ENCODE peak calls at places on chromosomes 16 and 17, in ten cellular contexts. K, B, Z, O, L, P, H, J, V and E are unnamed samples.

GRCh38 chr17:8875416-8875815 is 7.9 kb upstream of the PIK3R6 start:
- DNase-seq in Z (no peak), K (no peak), P (peak), J (peak), H (no peak), L (no peak), V (no peak), B (no peak), O (no peak), E (no peak)

GRCh38 chr17:6163632-6164319 is 93.6 kb downstream of the WSCD1 start:
- DNase-seq in K (no peak), L (peak), J (peak), B (no peak), H (no peak), Z (peak), P (peak), O (no peak), V (no peak), E (no peak)

GRCh38 chr17:48153711-48154642 is 46.4 kb downstream of the SNX11 start:
- DNase-seq in L (no peak), O (peak), H (no peak), P (peak), J (peak), V (no peak), Z (peak), B (peak), K (no peak), E (peak)

GRCh38 chr16:24178496-24178895 is 77.6 kb upstream of the CACNG3 start:
- DNase-seq in B (no peak), L (no peak), V (no peak), K (no peak), Z (peak), O (peak), H (no peak), J (peak), P (peak), E (no peak)

GRCh38 chr17:77330602-77331081 is 189.9 kb downstream of the SEC14L1 start:
- DNase-seq in K (no peak), P (peak), V (peak), Z (no peak), O (no peak), L (no peak), B (no peak), H (peak), J (no peak), E (peak)

GRCh38 chr17:78706271-78706915 is 75.7 kb downstream of the CYTH1 start:
- DNase-seq in P (peak), V (no peak), Z (no peak), J (no peak), L (no peak), K (peak), B (peak), H (no peak), O (peak), E (peak)

GRCh38 chr17:55852734-55853133 is 101.9 kb downstream of the PCTP start:
- DNase-seq in J (no peak), P (no peak), O (peak), Z (no peak), B (no peak), L (no peak), V (no peak), H (no peak), K (no peak), E (no peak)

GRCh38 chr16:73192227-73192894 is 144.4 kb upstream of the ZFHX3 start:
- DNase-seq in P (no peak), Z (no peak), O (no peak), H (no peak), K (no peak), L (peak), J (no peak), V (no peak), B (no peak), E (no peak)

GRCh38 chr17:53166736-53167135 is 656.0 kb upstream of the KIF2B start:
- DNase-seq in L (no peak), Z (no peak), V (no peak), B (no peak), H (no peak), P (no peak), O (no peak), K (no peak), J (no peak), E (no peak)

GRCh38 chr17:39949028-39949427 is 13.8 kb upstream of the GSDMA start:
- DNase-seq in P (no peak), V (no peak), J (no peak), Z (no peak), L (no peak), K (no peak), O (no peak), H (no peak), B (no peak), E (no peak)

GRCh38 chr16:8388684-8389083 is 201.6 kb downstream of the TMEM114 start:
- DNase-seq in L (no peak), Z (no peak), J (no peak), H (no peak), B (no peak), P (no peak), K (no peak), V (no peak), O (no peak), E (no peak)

GRCh38 chr17:81386141-81386645 is 9.1 kb upstream of the BAHCC1 start:
- DNase-seq in O (no peak), Z (no peak), H (no peak), K (no peak), L (no peak), B (no peak), V (no peak), J (peak), P (no peak), E (no peak)

GRCh38 chr16:83940630-83941378 is 12.2 kb upstream of the OSGIN1 start:
- DNase-seq in B (no peak), O (no peak), V (no peak), K (no peak), J (peak), H (no peak), P (peak), Z (no peak), L (no peak), E (no peak)

GRCh38 chr16:25996052-25996451 is 304.3 kb downstream of the HS3ST4 start:
- DNase-seq in Z (no peak), V (no peak), O (no peak), K (no peak), H (no peak), P (no peak), B (no peak), L (no peak), J (no peak), E (no peak)

GRCh38 chr17:73783382-73783766 is 139.1 kb upstream of the SDK2 start:
- DNase-seq in H (no peak), B (no peak), J (no peak), K (no peak), O (no peak), V (no peak), P (no peak), Z (no peak), L (no peak), E (no peak)

GRCh38 chr16:49048557-49048956 is 233.1 kb downstream of the CBLN1 start:
- DNase-seq in K (no peak), V (peak), B (no peak), J (no peak), P (no peak), L (no peak), O (no peak), H (no peak), Z (no peak), E (no peak)

GRCh38 chr16:11208916-11209665 is 46.9 kb downstream of the SOCS1 start:
- DNase-seq in L (no peak), Z (no peak), K (no peak), H (no peak), J (no peak), V (no peak), P (no peak), B (no peak), O (peak), E (no peak)

GRCh38 chr17:57421393-57421717 is 165.0 kb downstream of the MSI2 start:
- DNase-seq in V (no peak), H (no peak), O (no peak), K (no peak), J (no peak), L (no peak), Z (no peak), P (no peak), B (no peak), E (no peak)

GRCh38 chr17:49003557-49004511 is 6.6 kb downstream of the IGF2BP1 start:
- DNase-seq in H (no peak), P (peak), K (no peak), J (peak), L (no peak), O (no peak), B (no peak), Z (peak), V (no peak), E (no peak)

GRCh38 chr17:1908699-1909309 is 79.0 kb downstream of the RPA1 start:
- DNase-seq in H (peak), J (peak), K (peak), O (peak), P (peak), V (peak), B (peak), L (peak), Z (peak), E (peak)

GRCh38 chr17:48026503-48027321 is 10.9 kb downstream of the COPZ2 start:
- DNase-seq in J (peak), K (peak), H (peak), L (peak), P (peak), O (peak), B (peak), Z (peak), V (peak), E (peak)

GRCh38 chr17:50067996-50068395 is 12.1 kb downstream of the ITGA3 start:
- DNase-seq in H (no peak), B (no peak), J (no peak), O (no peak), V (no peak), Z (no peak), K (no peak), L (no peak), P (peak), E (no peak)

GRCh38 chr17:48550313-48551205 is 5.7 kb upstream of the HOXB2 start:
- DNase-seq in H (no peak), V (no peak), Z (no peak), K (no peak), B (no peak), J (peak), O (no peak), L (no peak), P (peak), E (no peak)

GRCh38 chr17:9529033-9529748 is 46.4 kb downstream of the STX8 start:
- DNase-seq in V (no peak), Z (no peak), B (peak), J (no peak), K (peak), P (no peak), O (peak), L (peak), H (no peak), E (peak)

GRCh38 chr16:75379911-75380847 is 53.1 kb downstream of the CFDP1 start:
- DNase-seq in H (no peak), V (no peak), L (no peak), O (peak), J (no peak), Z (no peak), P (no peak), K (peak), B (no peak), E (peak)

GRCh38 chr17:28416703-28417311 is 10.8 kb upstream of the SLC46A1 start:
- DNase-seq in V (no peak), J (peak), L (peak), P (peak), H (no peak), B (peak), Z (peak), O (peak), K (peak), E (peak)
- TF ChIP-seq CTCF in V (peak), J (peak), L (peak), P (peak), H (no peak), B (peak), Z (peak), O (peak), K (peak), E (peak)

DNA sequence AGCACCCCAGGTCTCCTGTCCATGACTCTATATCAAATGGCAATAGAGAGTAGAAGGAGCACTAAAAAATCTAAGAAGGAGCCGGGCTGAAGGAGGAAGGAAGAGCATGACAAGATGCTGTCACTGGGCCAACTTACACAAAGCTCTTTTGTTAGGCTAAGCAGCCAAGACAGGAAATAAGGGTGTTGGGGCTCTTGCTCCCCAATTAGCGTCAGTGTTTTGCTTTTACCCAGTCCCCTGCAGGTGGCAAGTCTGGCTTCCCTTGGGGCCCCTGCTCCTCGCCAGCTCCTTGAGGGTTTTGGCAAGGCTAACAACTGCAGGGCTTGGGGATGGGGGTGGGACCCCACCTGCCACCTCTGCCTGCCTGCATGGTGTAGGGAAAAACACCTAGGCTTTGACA is 120.5 kb downstream of the CCT6B start:
- DNase-seq in O (peak), J (no peak), L (no peak), V (no peak), H (no peak), Z (no peak), P (no peak), B (no peak), K (no peak), E (peak)
- TF ChIP-seq CTCF in O (no peak), J (no peak), L (no peak), V (no peak), H (no peak), Z (no peak), P (no peak), B (no peak), K (no peak), E (no peak)

DNA sequence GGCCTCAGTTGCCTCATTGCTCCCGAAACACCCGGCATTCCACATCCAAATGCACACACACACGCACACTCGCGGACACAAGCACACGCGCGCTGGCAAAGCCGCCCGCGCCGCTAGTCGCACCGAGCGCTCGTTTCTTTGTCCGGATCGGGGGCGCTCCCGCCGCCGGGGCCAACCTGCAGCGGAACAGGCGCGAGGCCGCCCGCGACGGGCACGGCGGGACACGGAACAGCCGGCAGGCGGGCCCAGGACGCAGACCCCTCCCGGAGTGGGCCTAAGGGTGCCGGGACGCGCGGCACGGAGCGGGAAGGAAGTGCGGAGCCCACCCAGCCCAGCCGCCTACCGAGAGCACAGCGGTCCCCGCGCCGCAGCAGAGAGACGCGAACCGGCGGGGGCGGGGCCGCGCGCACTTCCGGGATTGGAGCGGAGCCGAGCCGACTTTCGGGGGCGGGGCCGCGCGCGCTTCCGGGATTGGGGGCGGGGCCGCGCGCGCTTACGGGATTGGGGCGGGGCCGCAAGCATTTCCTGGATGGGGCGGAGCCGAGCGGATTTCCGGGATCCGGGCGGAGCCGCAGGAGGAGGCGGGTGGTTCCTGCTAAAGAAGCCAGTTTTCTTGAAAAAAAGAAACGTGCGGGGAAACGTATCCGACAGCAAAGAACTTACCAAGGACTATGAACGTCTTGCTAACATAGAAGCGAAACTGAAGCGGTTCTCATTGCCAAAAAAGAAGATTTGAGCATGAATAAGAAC is at the start of gene CYBC1:
- DNase-seq in V (peak), L (peak), H (peak), Z (peak), B (peak), J (peak), K (peak), O (peak), P (peak), E (peak)
- TF ChIP-seq CTCF in V (no peak), L (no peak), H (peak), Z (no peak), B (no peak), J (no peak), K (no peak), O (no peak), P (no peak), E (no peak)

GRCh38 chr17:4987767-4988083 is 250 bp upstream of the CAMTA2 start:
- DNase-seq in L (no peak), J (no peak), Z (no peak), K (no peak), V (no peak), B (peak), P (no peak), H (no peak), O (no peak), E (no peak)

GRCh38 chr17:4986403-4986802 is 1.1 kb downstream of the CAMTA2 start:
- DNase-seq in J (no peak), H (peak), V (no peak), L (no peak), P (no peak), O (peak), Z (no peak), B (no peak), K (no peak), E (no peak)

GRCh38 chr17:4988168-4988567 is 693 bp upstream of the CAMTA2 start:
- DNase-seq in H (peak), P (no peak), J (no peak), L (no peak), K (no peak), O (peak), B (no peak), V (no peak), Z (no peak), E (no peak)

DNA sequence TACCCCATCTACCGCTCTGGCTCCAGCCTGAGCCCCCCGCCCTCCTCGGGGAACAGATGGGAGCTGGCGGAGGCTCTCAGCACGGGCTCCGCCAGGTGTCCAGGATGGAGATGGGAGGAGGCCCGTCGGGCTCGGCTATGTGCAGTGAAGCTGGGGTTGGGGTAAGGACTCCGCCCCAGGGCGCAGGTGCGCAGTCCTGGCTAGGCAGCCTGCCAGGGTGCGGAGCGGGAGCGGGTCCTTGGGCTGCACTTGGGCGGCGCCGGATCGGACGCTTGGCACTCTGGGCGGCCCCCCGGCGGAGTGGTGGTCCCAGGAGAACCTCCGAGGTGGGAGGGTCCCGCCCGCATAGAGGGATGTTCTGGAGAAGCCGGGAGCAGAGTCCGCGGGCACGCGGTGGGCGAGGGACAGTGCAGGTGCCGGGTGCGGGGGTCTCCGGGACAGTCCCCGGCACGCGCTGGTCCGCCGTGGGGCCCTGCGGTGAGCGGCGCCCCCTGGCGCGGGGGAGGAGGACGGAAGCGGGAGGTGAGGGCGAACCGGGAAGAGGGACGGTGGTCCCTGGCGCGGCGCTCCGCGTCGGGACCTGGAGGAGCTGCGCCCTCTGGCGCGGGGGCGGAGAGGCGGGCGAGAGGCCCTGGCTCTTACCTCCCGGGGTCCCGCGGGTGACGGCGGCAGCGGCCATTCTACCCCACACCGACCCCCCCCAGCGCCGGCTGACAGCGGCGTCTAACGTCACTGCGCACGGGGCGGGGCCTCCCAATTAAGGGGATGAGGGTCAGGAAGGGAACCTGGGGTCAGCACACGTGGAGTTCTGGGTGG is at the start of gene CAMTA2:
- DNase-seq in V (peak), Z (peak), K (peak), J (peak), P (peak), H (peak), O (peak), B (peak), L (peak), E (peak)
- TF ChIP-seq CTCF in V (peak), Z (peak), K (peak), J (peak), P (peak), H (peak), O (peak), B (peak), L (peak), E (peak)